ENCODE peak calls at places on chromosomes 6 and 20, in eight cellular contexts. One of them, this sample, is unnamed.

GRCh38 chr6:14066782-14067406 is 50.7 kb upstream of the CD83 start:
- DNase-seq in psoas muscle: no peak
- DNase-seq in epithelial cell of esophagus: peak
- DNase-seq in fibroblast of the aortic adventitia: peak
- DNase-seq in fibroblast of lung: peak
- DNase-seq in fibroblast of pulmonary artery: peak
- DNase-seq in CD8-positive, alpha-beta T cell: no peak
- DNase-seq in HCT116: peak
- DNase-seq in this sample: peak

GRCh38 chr6:10425973-10426780 is 11.3 kb upstream of the TFAP2A start:
- DNase-seq in psoas muscle: peak
- DNase-seq in epithelial cell of esophagus: peak
- DNase-seq in fibroblast of the aortic adventitia: no peak
- DNase-seq in fibroblast of lung: no peak
- DNase-seq in fibroblast of pulmonary artery: no peak
- DNase-seq in CD8-positive, alpha-beta T cell: no peak
- DNase-seq in HCT116: no peak
- DNase-seq in this sample: no peak

GRCh38 chr6:87393026-87393622 is 14.6 kb upstream of the CFAP206 start:
- DNase-seq in psoas muscle: no peak
- DNase-seq in epithelial cell of esophagus: peak
- DNase-seq in fibroblast of the aortic adventitia: peak
- DNase-seq in fibroblast of lung: peak
- DNase-seq in fibroblast of pulmonary artery: peak
- DNase-seq in CD8-positive, alpha-beta T cell: peak
- DNase-seq in HCT116: peak
- DNase-seq in this sample: peak

GRCh38 chr6:28489366-28490190 is 26.0 kb downstream of the GPX6 start:
- DNase-seq in psoas muscle: peak
- DNase-seq in epithelial cell of esophagus: peak
- DNase-seq in fibroblast of the aortic adventitia: peak
- DNase-seq in fibroblast of lung: peak
- DNase-seq in fibroblast of pulmonary artery: peak
- DNase-seq in CD8-positive, alpha-beta T cell: peak
- DNase-seq in HCT116: peak
- DNase-seq in this sample: peak

GRCh38 chr6:126117251-126117650 is 130.9 kb downstream of the TRMT11 start:
- DNase-seq in psoas muscle: no peak
- DNase-seq in epithelial cell of esophagus: no peak
- DNase-seq in fibroblast of the aortic adventitia: no peak
- DNase-seq in fibroblast of lung: no peak
- DNase-seq in fibroblast of pulmonary artery: no peak
- DNase-seq in CD8-positive, alpha-beta T cell: no peak
- DNase-seq in HCT116: no peak
- DNase-seq in this sample: no peak

GRCh38 chr20:49384437-49385434 is 97.7 kb downstream of the KCNB1 start:
- DNase-seq in psoas muscle: peak
- DNase-seq in epithelial cell of esophagus: peak
- DNase-seq in fibroblast of the aortic adventitia: peak
- DNase-seq in fibroblast of lung: peak
- DNase-seq in fibroblast of pulmonary artery: peak
- DNase-seq in CD8-positive, alpha-beta T cell: peak
- DNase-seq in HCT116: peak
- DNase-seq in this sample: no peak

GRCh38 chr6:22826961-22827360 is 257.6 kb downstream of the HDGFL1 start:
- DNase-seq in psoas muscle: no peak
- DNase-seq in epithelial cell of esophagus: peak
- DNase-seq in fibroblast of the aortic adventitia: peak
- DNase-seq in fibroblast of lung: no peak
- DNase-seq in fibroblast of pulmonary artery: no peak
- DNase-seq in CD8-positive, alpha-beta T cell: no peak
- DNase-seq in HCT116: no peak
- DNase-seq in this sample: peak

GRCh38 chr6:108914235-108915022 is 66.2 kb downstream of the ARMC2 start:
- DNase-seq in psoas muscle: no peak
- DNase-seq in epithelial cell of esophagus: no peak
- DNase-seq in fibroblast of the aortic adventitia: no peak
- DNase-seq in fibroblast of lung: peak
- DNase-seq in fibroblast of pulmonary artery: no peak
- DNase-seq in CD8-positive, alpha-beta T cell: peak
- DNase-seq in HCT116: peak
- DNase-seq in this sample: no peak

GRCh38 chr6:108589244-108589730 is 28.6 kb downstream of the FOXO3 start:
- DNase-seq in psoas muscle: peak
- DNase-seq in epithelial cell of esophagus: peak
- DNase-seq in fibroblast of the aortic adventitia: peak
- DNase-seq in fibroblast of lung: peak
- DNase-seq in fibroblast of pulmonary artery: peak
- DNase-seq in CD8-positive, alpha-beta T cell: no peak
- DNase-seq in HCT116: peak
- DNase-seq in this sample: peak

GRCh38 chr20:45779011-45779915 is 12.4 kb downstream of the WFDC3 start:
- DNase-seq in psoas muscle: peak
- DNase-seq in epithelial cell of esophagus: peak
- DNase-seq in fibroblast of the aortic adventitia: peak
- DNase-seq in fibroblast of lung: peak
- DNase-seq in fibroblast of pulmonary artery: peak
- DNase-seq in CD8-positive, alpha-beta T cell: no peak
- DNase-seq in HCT116: peak
- DNase-seq in this sample: peak

GRCh38 chr6:85923013-85923430 is 280.3 kb upstream of the SYNCRIP start:
- DNase-seq in psoas muscle: no peak
- DNase-seq in epithelial cell of esophagus: peak
- DNase-seq in fibroblast of the aortic adventitia: peak
- DNase-seq in fibroblast of lung: peak
- DNase-seq in fibroblast of pulmonary artery: peak
- DNase-seq in CD8-positive, alpha-beta T cell: no peak
- DNase-seq in HCT116: peak
- DNase-seq in this sample: peak

GRCh38 chr20:38167851-38168760 is 3.0 kb upstream of the TGM2 start:
- DNase-seq in psoas muscle: peak
- DNase-seq in epithelial cell of esophagus: peak
- DNase-seq in fibroblast of the aortic adventitia: peak
- DNase-seq in fibroblast of lung: peak
- DNase-seq in fibroblast of pulmonary artery: peak
- DNase-seq in CD8-positive, alpha-beta T cell: no peak
- DNase-seq in HCT116: no peak
- DNase-seq in this sample: peak

DNA sequence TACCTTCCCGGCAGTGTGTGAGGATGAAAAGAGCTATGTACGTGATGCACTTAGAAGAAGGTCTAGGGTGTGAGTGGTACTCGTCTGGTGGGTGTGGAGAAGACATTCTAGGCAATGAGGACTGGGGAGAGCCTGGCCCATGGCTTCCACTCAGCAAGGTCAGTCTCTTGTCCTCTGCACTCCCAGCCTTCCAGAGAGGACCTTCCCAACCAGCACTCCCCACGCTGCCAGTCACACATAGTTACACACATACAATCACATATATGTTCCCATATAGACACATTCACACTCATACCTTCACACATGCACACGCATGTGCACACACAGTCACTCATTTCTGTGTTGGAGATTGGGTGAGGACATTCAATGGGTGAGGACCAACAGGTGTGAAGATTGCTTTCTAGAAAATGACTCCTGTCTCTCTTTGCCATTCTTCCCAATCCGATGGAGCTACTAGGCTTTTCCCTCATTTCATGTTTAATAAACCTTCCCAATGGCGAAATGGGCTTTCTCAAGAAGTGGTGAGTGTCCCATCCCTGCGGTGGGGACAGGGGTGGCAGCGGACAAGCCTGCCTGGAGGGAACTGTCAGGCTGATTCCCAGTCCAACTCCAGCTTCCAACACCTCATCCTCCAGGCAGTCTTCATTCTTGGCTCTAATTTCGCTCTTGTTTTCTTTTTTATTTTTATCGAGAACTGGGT is 30.4 kb downstream of the SRSF3 start:
- DNase-seq in psoas muscle: no peak
- DNase-seq in epithelial cell of esophagus: no peak
- DNase-seq in fibroblast of the aortic adventitia: no peak
- DNase-seq in fibroblast of lung: no peak
- DNase-seq in fibroblast of pulmonary artery: no peak
- DNase-seq in CD8-positive, alpha-beta T cell: no peak
- DNase-seq in HCT116: no peak
- DNase-seq in this sample: no peak
- H3K4me3 ChIP-seq in psoas muscle: no peak
- H3K4me3 ChIP-seq in epithelial cell of esophagus: no peak
- H3K4me3 ChIP-seq in fibroblast of the aortic adventitia: peak
- H3K4me3 ChIP-seq in fibroblast of lung: no peak
- H3K4me3 ChIP-seq in fibroblast of pulmonary artery: no peak
- H3K4me3 ChIP-seq in CD8-positive, alpha-beta T cell: no peak
- H3K4me3 ChIP-seq in HCT116: no peak
- H3K4me3 ChIP-seq in this sample: no peak

GRCh38 chr20:32941155-32941885 is 62.9 kb downstream of the SUN5 start:
- DNase-seq in psoas muscle: no peak
- DNase-seq in epithelial cell of esophagus: no peak
- DNase-seq in fibroblast of the aortic adventitia: peak
- DNase-seq in fibroblast of lung: peak
- DNase-seq in fibroblast of pulmonary artery: no peak
- DNase-seq in CD8-positive, alpha-beta T cell: no peak
- DNase-seq in HCT116: no peak
- DNase-seq in this sample: no peak

GRCh38 chr20:32946629-32947028 is 57.6 kb downstream of the SUN5 start:
- DNase-seq in psoas muscle: no peak
- DNase-seq in epithelial cell of esophagus: no peak
- DNase-seq in fibroblast of the aortic adventitia: no peak
- DNase-seq in fibroblast of lung: no peak
- DNase-seq in fibroblast of pulmonary artery: no peak
- DNase-seq in CD8-positive, alpha-beta T cell: no peak
- DNase-seq in HCT116: no peak
- DNase-seq in this sample: no peak

GRCh38 chr20:32943490-32944052 is 60.7 kb downstream of the SUN5 start:
- DNase-seq in psoas muscle: no peak
- DNase-seq in epithelial cell of esophagus: no peak
- DNase-seq in fibroblast of the aortic adventitia: no peak
- DNase-seq in fibroblast of lung: no peak
- DNase-seq in fibroblast of pulmonary artery: no peak
- DNase-seq in CD8-positive, alpha-beta T cell: no peak
- DNase-seq in HCT116: no peak
- DNase-seq in this sample: no peak

DNA sequence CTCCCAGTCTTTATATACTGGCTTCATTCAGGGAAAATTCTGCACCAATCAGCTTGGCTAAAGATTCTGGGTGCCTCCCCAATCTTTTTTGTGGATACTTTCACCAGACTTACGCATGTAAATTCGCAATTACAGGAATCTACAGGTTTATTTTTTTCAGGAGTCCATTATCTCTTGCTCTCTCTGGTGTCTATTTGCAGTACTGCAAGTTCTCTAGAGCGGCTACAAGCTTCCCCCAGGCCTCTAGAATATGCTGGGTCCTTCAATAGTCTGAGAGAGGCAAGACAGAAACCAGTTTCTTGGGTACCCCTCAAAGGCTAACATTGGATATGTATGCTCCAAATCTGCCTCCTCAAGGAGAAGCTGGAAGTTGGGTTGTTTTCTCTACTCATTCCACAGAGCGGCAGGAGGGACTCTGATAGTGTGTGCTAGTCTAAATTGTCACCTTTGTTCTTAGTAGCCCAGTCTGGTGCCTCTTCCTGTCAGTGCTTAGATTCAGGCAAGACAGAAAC is 58.5 kb downstream of the SUN5 start:
- DNase-seq in psoas muscle: no peak
- DNase-seq in epithelial cell of esophagus: peak
- DNase-seq in fibroblast of the aortic adventitia: peak
- DNase-seq in fibroblast of lung: peak
- DNase-seq in fibroblast of pulmonary artery: peak
- DNase-seq in CD8-positive, alpha-beta T cell: no peak
- DNase-seq in HCT116: peak
- DNase-seq in this sample: peak
- TF ChIP-seq CTCF in psoas muscle: peak
- TF ChIP-seq CTCF in epithelial cell of esophagus: peak
- TF ChIP-seq CTCF in fibroblast of the aortic adventitia: peak
- TF ChIP-seq CTCF in fibroblast of lung: peak
- TF ChIP-seq CTCF in fibroblast of pulmonary artery: peak
- TF ChIP-seq CTCF in CD8-positive, alpha-beta T cell: peak
- TF ChIP-seq CTCF in HCT116: peak
- TF ChIP-seq CTCF in this sample: peak

DNA sequence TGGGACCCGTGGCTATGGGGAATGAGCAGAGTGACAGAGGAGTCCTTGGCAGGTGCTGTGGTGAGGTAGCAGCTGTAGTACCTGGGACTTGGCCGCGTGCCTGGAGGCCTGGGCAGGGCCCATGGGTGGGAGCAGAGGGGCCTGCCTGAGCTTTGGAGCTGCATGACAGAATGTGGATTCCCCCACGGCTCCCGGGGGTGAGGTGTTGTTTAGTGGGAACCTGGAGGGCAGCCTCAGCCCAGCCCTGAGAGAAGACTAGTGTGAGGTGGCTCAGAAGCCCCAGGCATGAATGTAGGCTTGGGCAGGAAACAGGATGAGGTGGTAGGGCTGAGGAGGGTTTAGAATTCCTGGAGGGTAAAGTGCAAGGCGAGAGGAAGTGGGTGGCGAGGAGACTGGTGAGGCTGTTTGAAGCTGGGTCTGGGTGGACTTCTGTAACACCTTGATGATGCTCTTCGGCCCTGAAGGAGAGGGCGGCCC is 86.5 kb upstream of the SCP2D1 start:
- DNase-seq in psoas muscle: no peak
- DNase-seq in epithelial cell of esophagus: peak
- DNase-seq in fibroblast of the aortic adventitia: no peak
- DNase-seq in fibroblast of lung: no peak
- DNase-seq in fibroblast of pulmonary artery: no peak
- DNase-seq in CD8-positive, alpha-beta T cell: no peak
- DNase-seq in HCT116: no peak
- DNase-seq in this sample: peak
- H3K4me3 ChIP-seq in psoas muscle: no peak
- H3K4me3 ChIP-seq in epithelial cell of esophagus: no peak
- H3K4me3 ChIP-seq in fibroblast of the aortic adventitia: no peak
- H3K4me3 ChIP-seq in fibroblast of lung: no peak
- H3K4me3 ChIP-seq in fibroblast of pulmonary artery: no peak
- H3K4me3 ChIP-seq in CD8-positive, alpha-beta T cell: no peak
- H3K4me3 ChIP-seq in HCT116: no peak
- H3K4me3 ChIP-seq in this sample: no peak

GRCh38 chr6:84772428-84773132 is 8.2 kb upstream of the TBX18 start:
- DNase-seq in psoas muscle: no peak
- DNase-seq in epithelial cell of esophagus: no peak
- DNase-seq in fibroblast of the aortic adventitia: no peak
- DNase-seq in fibroblast of lung: no peak
- DNase-seq in fibroblast of pulmonary artery: peak
- DNase-seq in CD8-positive, alpha-beta T cell: no peak
- DNase-seq in HCT116: no peak
- DNase-seq in this sample: no peak

GRCh38 chr6:84773133-84773430 is 8.7 kb upstream of the TBX18 start:
- DNase-seq in psoas muscle: no peak
- DNase-seq in epithelial cell of esophagus: no peak
- DNase-seq in fibroblast of the aortic adventitia: no peak
- DNase-seq in fibroblast of lung: no peak
- DNase-seq in fibroblast of pulmonary artery: peak
- DNase-seq in CD8-positive, alpha-beta T cell: no peak
- DNase-seq in HCT116: no peak
- DNase-seq in this sample: no peak

GRCh38 chr6:84776392-84776791 is 12.0 kb upstream of the TBX18 start:
- DNase-seq in psoas muscle: no peak
- DNase-seq in epithelial cell of esophagus: no peak
- DNase-seq in fibroblast of the aortic adventitia: no peak
- DNase-seq in fibroblast of lung: no peak
- DNase-seq in fibroblast of pulmonary artery: no peak
- DNase-seq in CD8-positive, alpha-beta T cell: no peak
- DNase-seq in HCT116: no peak
- DNase-seq in this sample: no peak

GRCh38 chr6:84773431-84774173 is 9.2 kb upstream of the TBX18 start:
- DNase-seq in psoas muscle: peak
- DNase-seq in epithelial cell of esophagus: peak
- DNase-seq in fibroblast of the aortic adventitia: no peak
- DNase-seq in fibroblast of lung: no peak
- DNase-seq in fibroblast of pulmonary artery: peak
- DNase-seq in CD8-positive, alpha-beta T cell: no peak
- DNase-seq in HCT116: no peak
- DNase-seq in this sample: no peak

GRCh38 chr6:84774174-84775158 is 10.1 kb upstream of the TBX18 start:
- DNase-seq in psoas muscle: peak
- DNase-seq in epithelial cell of esophagus: peak
- DNase-seq in fibroblast of the aortic adventitia: no peak
- DNase-seq in fibroblast of lung: no peak
- DNase-seq in fibroblast of pulmonary artery: peak
- DNase-seq in CD8-positive, alpha-beta T cell: no peak
- DNase-seq in HCT116: no peak
- DNase-seq in this sample: peak
- TF ChIP-seq CTCF in psoas muscle: peak
- TF ChIP-seq CTCF in epithelial cell of esophagus: peak
- TF ChIP-seq CTCF in fibroblast of the aortic adventitia: peak
- TF ChIP-seq CTCF in fibroblast of lung: peak
- TF ChIP-seq CTCF in fibroblast of pulmonary artery: peak
- TF ChIP-seq CTCF in CD8-positive, alpha-beta T cell: no peak
- TF ChIP-seq CTCF in HCT116: peak
- TF ChIP-seq CTCF in this sample: peak

This sample was measured in bronchial epithelial cell.